ENCODE peak calls at places on chromosomes 11 and 22, in five cellular contexts. W is GM13977, G is RWPE1, N is fibroblast of villous mesenchyme, Z is H1. O is an unnamed sample.
A peak's percentile ranks its signal among the peaks of the same experiment; 100 is the strongest.

GRCh38 chr11:559712-560304 is 730 bp downstream of the LMNTD2 start:
- DNase-seq in N (no peak), G (no peak), W (no peak), Z (peak; percentile 60), O (no peak)

GRCh38 chr11:11988862-11989261 is 19.6 kb downstream of the DKK3 start:
- DNase-seq in Z (no peak), W (no peak), N (no peak), G (no peak), O (no peak)

GRCh38 chr22:50303848-50304527 is 3.5 kb downstream of the PLXNB2 start:
- DNase-seq in N (no peak), Z (peak; percentile 73), G (no peak), W (no peak), O (no peak)

GRCh38 chr22:47918276-47918928 is 1156.0 kb downstream of the TBC1D22A start:
- DNase-seq in G (no peak), N (no peak), W (no peak), Z (no peak), O (no peak)

GRCh38 chr11:24779791-24780190 is 282.9 kb downstream of the LUZP2 start:
- DNase-seq in W (no peak), G (no peak), Z (no peak), N (no peak), O (no peak)

GRCh38 chr11:61688368-61689163 is 8.4 kb downstream of the DAGLA start:
- DNase-seq in Z (no peak), N (peak; percentile 72), G (peak; percentile 34), W (no peak), O (peak; percentile 28)

GRCh38 chr11:92286718-92287117 is 62.1 kb downstream of the FAT3 start:
- DNase-seq in N (no peak), Z (no peak), W (no peak), G (no peak), O (no peak)

GRCh38 chr22:21710156-21710555 is 25.4 kb downstream of the YPEL1 start:
- DNase-seq in Z (no peak), W (no peak), G (peak; percentile 20), N (no peak), O (no peak)

GRCh38 chr11:5808500-5809121 is at the start of gene OR52N2:
- DNase-seq in W (peak; percentile 19), G (peak; percentile 39), Z (peak; percentile 85), N (peak; percentile 71), O (no peak)

GRCh38 chr22:33796494-33796893 is 123.8 kb downstream of the LARGE1 start:
- DNase-seq in G (no peak), W (no peak), N (no peak), Z (no peak), O (no peak)

GRCh38 chr11:34330653-34331052 is 27.2 kb downstream of the ABTB2 start:
- DNase-seq in W (no peak), Z (no peak), N (no peak), G (no peak), O (no peak)

GRCh38 chr11:61092280-61092766 is 10.0 kb upstream of the CD5 start:
- DNase-seq in N (no peak), G (no peak), W (peak; percentile 59), Z (no peak), O (no peak)

GRCh38 chr11:16923987-16924386 is 90.2 kb downstream of the PLEKHA7 start:
- DNase-seq in G (peak; percentile 39), N (no peak), Z (no peak), W (peak; percentile 53), O (no peak)

GRCh38 chr22:44168206-44168605 is 12.5 kb upstream of the PARVG start:
- DNase-seq in Z (no peak), W (no peak), N (no peak), G (no peak), O (no peak)

GRCh38 chr22:41919357-41920224 is 4.7 kb upstream of the SHISA8 start:
- DNase-seq in G (no peak), Z (peak; percentile 98), W (peak; percentile 91), N (peak; percentile 17), O (no peak)

GRCh38 chr22:39361495-39361894 is 11.7 kb downstream of the SYNGR1 start:
- DNase-seq in N (no peak), Z (no peak), G (no peak), W (no peak), O (no peak)
- TF ChIP-seq CTCF in N (no peak), Z (no peak), G (no peak), W (no peak), O (no peak)

GRCh38 chr11:72354356-72355115 is 79.8 kb downstream of the CLPB start:
- DNase-seq in Z (no peak), N (no peak), G (peak; percentile 13), W (no peak), O (no peak)

GRCh38 chr11:72349616-72350218 is 84.6 kb downstream of the CLPB start:
- DNase-seq in N (no peak), Z (no peak), G (no peak), W (no peak), O (no peak)

GRCh38 chr11:72350752-72351151 is 83.6 kb downstream of the CLPB start:
- DNase-seq in Z (no peak), W (no peak), G (no peak), N (peak; percentile 36), O (no peak)

GRCh38 chr11:72353861-72354260 is 80.5 kb downstream of the CLPB start:
- DNase-seq in Z (peak; percentile 55), N (peak; percentile 32), W (no peak), G (no peak), O (no peak)

GRCh38 chr11:72352859-72353551 is 81.3 kb downstream of the CLPB start:
- DNase-seq in G (no peak), Z (no peak), W (peak; percentile 42), N (peak; percentile 72), O (peak; percentile 63)
- TF ChIP-seq CTCF in G (no peak), Z (peak; percentile 37), W (peak; percentile 54), N (peak; percentile 65), O (peak; percentile 81)

GRCh38 chr22:19523240-19524169 is 705 bp downstream of the CLDN5 start:
- DNase-seq in W (peak; percentile 48), Z (peak; percentile 74), G (no peak), N (peak; percentile 49), O (no peak)
- TF ChIP-seq CTCF in W (no peak), Z (no peak), G (no peak), N (no peak), O (no peak)

GRCh38 chr11:106133529-106133928 is 56.1 kb downstream of the AASDHPPT start:
- DNase-seq in W (no peak), N (peak; percentile 22), Z (no peak), G (no peak), O (no peak)
- TF ChIP-seq CTCF in W (peak; percentile 36), N (peak; percentile 42), Z (no peak), G (peak; percentile 15), O (peak; percentile 35)

DNA sequence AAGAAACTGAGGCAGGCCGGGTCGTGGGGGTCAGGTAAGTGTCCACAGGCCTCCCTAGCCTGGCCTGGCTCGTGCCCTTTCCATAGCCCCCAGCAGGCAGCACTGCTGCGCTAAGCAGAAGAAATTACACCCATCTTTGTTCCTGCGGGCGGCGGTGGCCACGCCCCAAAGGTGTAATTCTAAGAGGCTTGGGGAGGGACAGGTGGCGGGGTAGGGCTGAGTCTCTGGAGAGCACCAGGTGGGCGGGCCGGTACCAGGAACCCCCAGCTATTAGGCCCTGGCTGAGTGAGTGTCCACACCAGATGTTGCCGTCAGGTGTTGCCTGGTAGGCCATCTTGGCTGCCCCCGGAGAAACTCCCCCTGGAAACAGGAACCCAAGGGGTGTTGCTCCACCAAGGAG is 12.3 kb upstream of the ARAP1 start:
- DNase-seq in W (no peak), N (no peak), G (no peak), Z (peak; percentile 82), O (no peak)
- TF ChIP-seq CTCF in W (no peak), N (no peak), G (no peak), Z (peak; percentile 67), O (no peak)

O was measured in BJ.